ENCODE peak calls at places on chromosomes 11 and 22, in ten cellular contexts. I, J, X, O, D, P, R, K, W and Y are unnamed samples.

GRCh38 chr11:74050465-74050864 is 41.6 kb upstream of the UCP3 start:
- DNase-seq in D (peak; percentile 48), O (no peak), J (peak; percentile 26), I (no peak), K (no peak), P (no peak), W (no peak), X (no peak), R (no peak), Y (no peak)

GRCh38 chr11:120471131-120471530 is 40.4 kb upstream of the GRIK4 start:
- DNase-seq in K (peak; percentile 3), W (no peak), I (no peak), P (no peak), D (peak; percentile 13), J (peak; percentile 70), O (no peak), R (no peak), X (no peak), Y (peak; percentile 83)

GRCh38 chr11:11992257-11992690 is 16.2 kb downstream of the DKK3 start:
- DNase-seq in X (no peak), W (no peak), D (peak; percentile 52), I (no peak), P (no peak), O (no peak), R (no peak), K (peak; percentile 66), J (no peak), Y (no peak)

GRCh38 chr11:27699242-27699925 is 871 bp downstream of the BDNF start:
- DNase-seq in K (peak; percentile 39), I (no peak), O (no peak), J (no peak), P (no peak), D (peak; percentile 50), W (no peak), X (no peak), R (peak; percentile 72), Y (no peak)

GRCh38 chr11:29159552-29160465 is 857.0 kb downstream of the KCNA4 start:
- DNase-seq in D (peak; percentile 84), P (no peak), I (no peak), K (peak; percentile 72), O (no peak), R (peak; percentile 84), W (no peak), J (no peak), X (no peak), Y (peak; percentile 36)

GRCh38 chr11:43382614-43383013 is 23.9 kb downstream of the TTC17 start:
- DNase-seq in P (no peak), W (no peak), D (no peak), K (no peak), I (no peak), R (no peak), X (no peak), O (no peak), J (no peak), Y (no peak)

GRCh38 chr11:1501421-1502167 is 15.0 kb upstream of the MOB2 start:
- DNase-seq in J (no peak), K (no peak), O (no peak), R (no peak), I (no peak), X (peak; percentile 72), W (no peak), D (no peak), P (peak; percentile 32), Y (no peak)

GRCh38 chr11:82732734-82733443 is 775 bp downstream of the FAM181B start:
- DNase-seq in I (peak; percentile 24), X (peak; percentile 72), O (no peak), J (no peak), P (no peak), D (no peak), K (peak; percentile 39), R (peak; percentile 60), W (peak; percentile 21), Y (no peak)

GRCh38 chr11:70671083-70671482 is 272.8 kb downstream of the CTTN start:
- DNase-seq in X (no peak), W (no peak), R (no peak), P (peak; percentile 44), O (no peak), I (no peak), D (no peak), K (no peak), J (no peak), Y (no peak)

GRCh38 chr11:107397357-107397756 is 60.3 kb downstream of the CWF19L2 start:
- DNase-seq in X (no peak), R (peak; percentile 67), W (no peak), D (peak; percentile 41), P (no peak), J (no peak), K (peak; percentile 65), O (no peak), I (no peak), Y (no peak)

GRCh38 chr11:17852246-17852645 is 117.7 kb downstream of the KCNC1 start:
- DNase-seq in I (no peak), W (no peak), D (no peak), O (no peak), R (no peak), K (peak; percentile 55), J (no peak), X (no peak), P (no peak), Y (no peak)

GRCh38 chr22:49749227-49749626 is 78.4 kb downstream of the BRD1 start:
- DNase-seq in O (peak; percentile 30), J (no peak), X (no peak), R (no peak), W (no peak), K (no peak), D (no peak), I (no peak), P (no peak), Y (no peak)

GRCh38 chr11:118079507-118079906 is 2.6 kb downstream of the TMPRSS4 start:
- DNase-seq in O (no peak), W (no peak), X (peak; percentile 85), R (no peak), D (no peak), I (no peak), J (no peak), K (no peak), P (no peak), Y (no peak)
- H3K4me3 ChIP-seq in O (no peak overlapping the region), W (no peak overlapping the region), X (no peak overlapping the region), R (no peak overlapping the region), D (no peak overlapping the region), I (no peak overlapping the region), J (no peak overlapping the region), K (no peak overlapping the region), P (no peak overlapping the region), Y (no peak overlapping the region)

GRCh38 chr11:103659743-103660142 is 376.7 kb upstream of the DDI1 start:
- DNase-seq in P (no peak), R (no peak), D (no peak), W (no peak), J (no peak), I (no peak), O (no peak), K (peak; percentile 7), X (no peak), Y (no peak)

GRCh38 chr11:103661185-103661584 is 375.3 kb upstream of the DDI1 start:
- DNase-seq in R (no peak), O (no peak), J (no peak), W (no peak), D (no peak), X (no peak), P (no peak), K (no peak), I (no peak), Y (no peak)

GRCh38 chr11:103661991-103662390 is 374.4 kb upstream of the DDI1 start:
- DNase-seq in D (no peak), W (no peak), R (no peak), K (no peak), J (no peak), I (no peak), X (no peak), P (no peak), O (no peak), Y (no peak)

GRCh38 chr11:103656382-103656781 is 380.1 kb upstream of the DDI1 start:
- DNase-seq in J (no peak), K (no peak), I (no peak), O (no peak), R (no peak), P (no peak), D (no peak), X (no peak), W (no peak), Y (no peak)

GRCh38 chr11:103659138-103659734 is 377.2 kb upstream of the DDI1 start:
- DNase-seq in X (no peak), O (no peak), I (no peak), R (peak; percentile 52), P (no peak), J (no peak), W (no peak), K (no peak), D (peak; percentile 41), Y (no peak)
- TF ChIP-seq CTCF in X (no peak), O (no peak), I (no peak), R (peak; percentile 67), P (no peak), J (peak; percentile 37), W (no peak), K (no peak), D (peak; percentile 60), Y (peak; percentile 18)

DNA sequence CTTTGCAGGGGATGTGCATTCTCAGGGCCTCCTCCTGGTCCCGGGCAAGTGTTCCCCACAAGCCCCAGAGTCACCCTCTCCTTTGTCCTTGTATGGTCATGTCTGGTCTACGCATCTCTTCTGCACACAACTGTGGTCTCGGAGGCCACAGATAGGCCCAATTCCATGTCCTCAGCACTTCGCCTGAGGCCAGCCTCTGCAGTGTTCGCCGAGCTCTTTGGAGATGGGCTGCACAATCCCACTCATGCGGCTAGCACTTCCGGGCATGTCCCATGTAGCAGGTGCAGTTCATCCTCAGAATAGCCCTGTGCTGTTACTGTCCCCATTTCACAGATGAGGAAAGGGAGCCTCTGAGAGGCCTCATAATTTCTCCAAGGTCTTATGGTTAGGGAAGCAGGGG is 7.6 kb downstream of the PARVG start:
- DNase-seq in J (no peak), W (no peak), R (no peak), I (no peak), D (no peak), P (no peak), X (peak; percentile 51), K (no peak), O (no peak), Y (no peak)
- H3K4me3 ChIP-seq in J (no peak overlapping the region), W (no peak overlapping the region), R (no peak overlapping the region), I (no peak overlapping the region), D (no peak overlapping the region), P (no peak overlapping the region), X (no peak overlapping the region), K (no peak overlapping the region), O (no peak overlapping the region), Y (no peak overlapping the region)

GRCh38 chr11:92198276-92198675 is 26.3 kb upstream of the FAT3 start:
- DNase-seq in K (no peak), J (no peak), X (no peak), O (no peak), W (no peak), I (no peak), D (no peak), P (no peak), R (no peak), Y (no peak)

GRCh38 chr11:92204731-92205130 is 19.9 kb upstream of the FAT3 start:
- DNase-seq in J (no peak), P (no peak), O (no peak), K (no peak), X (no peak), W (no peak), R (no peak), D (no peak), I (no peak), Y (no peak)

DNA sequence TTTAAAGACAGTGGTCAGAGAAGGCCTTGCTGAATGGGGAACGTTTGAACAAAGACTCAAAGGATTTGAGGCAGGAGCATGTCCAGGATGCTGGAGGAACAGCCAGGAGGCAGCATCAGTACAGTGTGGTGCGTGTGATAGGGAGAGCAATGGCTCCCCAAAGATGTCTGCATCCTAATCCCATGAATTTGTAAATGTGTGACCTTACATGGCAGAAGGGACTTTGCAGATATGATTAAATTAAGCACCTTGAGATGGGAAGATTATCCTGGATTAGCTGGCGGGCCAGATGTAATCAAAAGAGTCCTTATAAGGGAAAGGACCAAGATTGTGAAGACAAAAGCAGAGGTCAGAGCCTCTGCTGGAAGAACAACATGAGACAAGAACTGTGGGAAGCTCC is 24.6 kb upstream of the FAT3 start:
- DNase-seq in K (no peak), I (no peak), D (no peak), R (no peak), J (no peak), X (no peak), P (no peak), W (no peak), O (no peak), Y (no peak)
- TF ChIP-seq CTCF in K (no peak), I (no peak), D (no peak), R (no peak), J (no peak), X (no peak), P (no peak), W (no peak), O (no peak), Y (no peak)